ENCODE peak calls at places on chromosomes 6 and 20, in four cellular contexts. F, E, P and O are unnamed samples.

GRCh38 chr6:9581155-9581554 is 833.7 kb downstream of the TFAP2A start:
- DNase-seq in F (no peak), E (no peak), P (no peak), O (no peak)

GRCh38 chr6:17714177-17714576 is 7.5 kb upstream of the NUP153 start:
- DNase-seq in F (no peak), E (no peak), P (no peak), O (no peak)

GRCh38 chr6:40733290-40733689 is 146.1 kb upstream of the LRFN2 start:
- DNase-seq in F (no peak), E (no peak), P (no peak), O (no peak)

GRCh38 chr6:75991941-75992340 is 80.5 kb downstream of the IMPG1 start:
- DNase-seq in F (peak; percentile 17), E (no peak), P (no peak), O (no peak)

GRCh38 chr6:19697744-19698290 is 139.4 kb upstream of the ID4 start:
- DNase-seq in F (no peak), E (peak; percentile 65), P (no peak), O (peak; percentile 78)

GRCh38 chr20:57434390-57434700 is 43.1 kb downstream of the RBM38 start:
- DNase-seq in F (peak; percentile 36), E (no peak), P (no peak), O (no peak)

GRCh38 chr6:13445005-13445743 is 42.2 kb downstream of the GFOD1 start:
- DNase-seq in F (peak; percentile 47), E (no peak), P (peak; percentile 68), O (no peak)

GRCh38 chr6:157376241-157376640 is 4.7 kb upstream of the ZDHHC14 start:
- DNase-seq in F (no peak), E (no peak), P (no peak), O (no peak)

GRCh38 chr20:33832113-33832853 is 21.1 kb downstream of the CHMP4B start:
- DNase-seq in F (peak; percentile 61), E (no peak), P (no peak), O (no peak)

GRCh38 chr20:62191781-62192559 is 9.1 kb downstream of the MTG2 start:
- DNase-seq in F (no peak), E (no peak), P (no peak), O (no peak)

GRCh38 chr6:25652007-25652515 is at the start of gene SCGN:
- DNase-seq in F (peak; percentile 88), E (no peak), P (peak; percentile 89), O (peak; percentile 58)

DNA sequence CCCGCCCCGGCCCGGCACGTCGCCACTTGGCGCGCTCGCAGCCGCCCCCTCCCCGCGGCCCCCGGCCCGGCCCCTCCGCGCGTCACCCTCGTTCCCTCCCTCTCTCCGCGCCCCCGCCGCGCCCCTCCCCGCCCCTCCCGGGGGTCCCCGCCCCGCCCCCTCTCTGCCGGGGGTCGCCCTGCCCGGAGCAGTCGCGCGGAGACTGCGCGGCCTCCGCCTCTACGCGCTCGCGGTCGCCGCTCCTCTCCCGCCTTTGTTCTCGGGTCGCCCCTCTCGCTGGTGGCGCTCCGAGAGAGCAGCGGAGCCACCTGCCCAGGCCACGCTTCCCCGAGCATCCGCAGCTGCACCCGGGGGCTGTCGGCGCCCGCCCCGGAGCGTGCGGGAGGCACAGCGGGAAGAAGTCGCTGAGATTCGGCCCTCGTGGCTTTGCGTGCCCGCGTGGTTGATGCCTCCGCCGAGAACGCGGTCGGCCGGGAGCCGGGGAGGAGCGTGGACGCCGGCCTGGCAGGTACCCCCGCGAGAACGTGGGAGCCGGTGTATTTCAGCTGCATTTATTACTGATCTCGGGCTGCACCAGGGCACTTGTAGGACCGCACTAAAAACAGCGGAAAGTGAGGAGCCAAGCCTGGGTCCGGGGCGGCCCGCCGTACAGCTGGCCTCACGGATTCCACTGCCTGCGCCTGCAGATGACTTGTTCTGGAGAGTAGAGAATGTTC is 412 bp upstream of the PHF10 start:
- DNase-seq in F (no peak), E (peak; percentile 33), P (peak; percentile 88), O (peak; percentile 18)
- TF ChIP-seq EZH2phosphoT487 in F (no peak), E (no peak), P (no peak), O (no peak)

GRCh38 chr20:11544029-11544678 is 373.5 kb upstream of the BTBD3 start:
- DNase-seq in F (peak; percentile 71), E (peak; percentile 86), P (peak; percentile 69), O (peak; percentile 94)
- TF ChIP-seq CTCF in F (peak; percentile 79), E (peak; percentile 68), P (peak; percentile 81), O (peak; percentile 90)

DNA sequence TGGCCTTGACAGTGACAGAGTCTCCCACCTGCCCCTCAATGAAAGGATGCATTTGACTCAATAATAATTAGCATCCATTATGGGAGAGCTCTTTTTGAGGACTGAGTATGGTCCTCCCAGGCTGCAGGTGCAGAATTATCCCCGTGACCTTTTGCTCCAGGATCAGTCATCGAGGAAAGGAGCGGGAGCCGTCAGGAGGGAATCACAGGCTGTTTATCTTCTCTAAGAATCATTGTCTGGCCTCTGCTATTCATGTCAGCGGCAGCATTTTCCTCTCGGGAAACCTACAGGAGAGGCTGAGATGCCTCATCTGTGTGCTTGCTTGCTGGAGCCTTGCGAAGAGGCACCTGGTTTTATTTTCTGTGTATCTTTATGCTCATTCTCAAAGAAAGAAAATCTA is 539.3 kb upstream of the MARCKS start:
- DNase-seq in F (peak; percentile 52), E (no peak), P (no peak), O (no peak)
- TF ChIP-seq EZH2phosphoT487 in F (no peak), E (no peak), P (no peak), O (no peak)

DNA sequence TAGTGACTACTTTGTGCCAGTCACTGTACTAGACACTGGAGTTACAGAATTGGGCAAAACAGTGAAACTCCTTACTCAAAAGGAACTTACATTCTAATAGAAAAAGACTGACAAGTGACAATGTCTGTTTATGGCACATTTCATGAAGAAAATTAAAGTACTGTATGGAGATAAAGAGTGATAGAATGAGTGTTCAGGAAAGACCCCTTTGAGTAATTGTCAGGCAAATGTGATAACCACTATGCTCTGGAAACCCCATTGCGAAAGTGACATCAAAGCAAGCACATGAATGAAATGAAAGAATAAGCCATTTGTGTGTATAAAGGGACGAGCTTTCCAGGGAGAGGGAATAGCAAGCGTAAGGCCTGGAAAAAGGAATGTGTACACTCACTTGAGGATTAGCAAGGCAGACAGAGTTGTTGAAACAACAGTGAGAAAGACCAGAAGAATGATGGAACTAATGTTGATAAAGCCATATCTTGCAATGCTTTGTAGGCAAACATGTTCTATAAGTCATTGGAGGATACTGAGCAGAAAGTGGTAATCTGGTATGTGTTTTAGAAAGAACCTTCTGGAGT is 490.0 kb downstream of the GRIK2 start:
- DNase-seq in F (no peak), E (no peak), P (peak; percentile 7), O (no peak)
- TF ChIP-seq CTCF in F (no peak), E (no peak), P (no peak), O (no peak)

DNA sequence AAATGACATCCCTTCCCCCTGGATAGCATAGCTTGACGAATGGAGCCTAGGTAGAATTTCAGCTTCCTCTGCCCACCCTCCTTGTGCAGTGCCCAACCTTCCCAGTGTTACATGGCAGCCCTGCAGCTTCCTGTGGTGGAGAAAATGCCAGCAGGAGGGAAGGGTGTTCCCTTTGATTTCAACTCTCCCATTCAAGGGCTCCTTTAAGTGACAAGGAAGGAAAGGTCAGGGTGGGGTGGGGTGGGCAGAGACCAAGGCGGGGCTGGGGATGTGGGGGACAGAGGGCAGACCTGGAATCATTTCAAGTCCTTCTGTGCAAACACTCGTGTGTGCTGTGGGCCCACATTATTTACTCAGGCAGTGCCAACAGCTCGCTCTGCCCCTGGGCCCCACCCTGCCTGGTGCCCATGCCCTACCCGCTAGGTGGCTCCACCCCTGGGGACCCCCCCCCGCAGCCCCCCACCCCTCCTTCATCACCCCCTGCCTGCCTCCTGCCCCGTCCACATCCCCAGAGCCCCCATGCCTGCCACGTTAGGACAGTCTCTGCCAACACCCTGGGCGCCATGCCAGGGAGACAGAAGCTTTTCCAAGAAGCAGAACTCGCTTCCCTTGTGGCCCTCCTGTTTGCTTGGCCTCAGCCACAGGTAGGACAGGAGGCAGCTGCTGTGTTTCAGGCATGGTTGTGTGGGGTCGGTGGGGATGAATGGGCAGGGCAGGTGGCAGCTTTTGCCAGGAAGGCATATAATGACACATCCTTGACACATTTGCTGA is 9.4 kb downstream of the SPDEF start:
- DNase-seq in F (no peak), E (no peak), P (peak; percentile 42), O (peak; percentile 92)
- TF ChIP-seq EZH2phosphoT487 in F (no peak), E (no peak), P (no peak), O (no peak)

GRCh38 chr6:56938634-56939294 is 16.1 kb upstream of the BEND6 start:
- DNase-seq in F (no peak), E (no peak), P (peak; percentile 9), O (peak; percentile 99)

GRCh38 chr6:56946368-56946767 is 8.5 kb upstream of the BEND6 start:
- DNase-seq in F (no peak), E (no peak), P (no peak), O (no peak)

GRCh38 chr6:56940977-56941376 is 13.9 kb upstream of the BEND6 start:
- DNase-seq in F (no peak), E (no peak), P (no peak), O (no peak)

GRCh38 chr6:56944651-56945050 is 10.3 kb upstream of the BEND6 start:
- DNase-seq in F (no peak), E (no peak), P (no peak), O (no peak)

DNA sequence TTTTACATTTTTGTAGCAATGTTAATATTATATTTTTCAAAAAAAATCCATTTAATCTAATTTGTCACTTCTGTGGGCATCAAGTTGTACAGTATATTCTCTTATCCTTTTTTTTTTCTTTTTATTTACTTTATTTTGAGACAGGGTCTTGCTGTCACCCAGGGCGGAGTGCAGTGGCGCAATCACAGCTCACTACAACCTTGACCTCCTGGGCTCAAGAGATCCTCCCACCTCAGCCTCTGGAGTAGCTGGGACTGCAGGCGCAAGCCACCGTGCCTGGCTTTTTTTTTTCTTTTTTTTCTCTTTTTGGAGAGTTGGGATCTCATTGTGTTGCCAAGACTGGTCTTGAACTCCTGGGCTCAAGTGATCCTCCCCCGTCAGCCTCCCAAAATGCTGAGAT is 14.4 kb upstream of the BEND6 start:
- DNase-seq in F (no peak), E (no peak), P (no peak), O (no peak)
- TF ChIP-seq CTCF in F (no peak), E (no peak), P (no peak), O (no peak)